ENCODE peak calls at places on chromosomes 12 and 14, in four cellular contexts. H is K562, J is GM12878, R is HepG2. E is an unnamed sample.

GRCh38 chr12:5088586-5089264 is 45.0 kb downstream of the KCNA5 start:
- DNase-seq in J (no peak), R (no peak), H (no peak), E (no peak)

GRCh38 chr12:31887109-31887811 is 72.0 kb upstream of the RESF1 start:
- DNase-seq in R (no peak), J (no peak), H (no peak), E (no peak)

GRCh38 chr14:34997762-34998161 is 15.0 kb downstream of the SRP54 start:
- DNase-seq in H (no peak), R (no peak), J (no peak), E (no peak)

GRCh38 chr12:85374981-85375380 is 95.0 kb downstream of the ALX1 start:
- DNase-seq in J (no peak), H (no peak), R (no peak), E (no peak)

GRCh38 chr12:116282371-116283286 is 5.1 kb upstream of the MED13L start:
- DNase-seq in H (peak; percentile 24), J (no peak), R (no peak), E (no peak)

GRCh38 chr14:101948666-101949205 is 15.6 kb upstream of the DYNC1H1 start:
- DNase-seq in J (no peak), R (no peak), H (no peak), E (no peak)

GRCh38 chr12:117060236-117060926 is 38.8 kb downstream of the TESC start:
- DNase-seq in J (no peak), H (peak; percentile 44), R (no peak), E (no peak)

GRCh38 chr12:1041478-1041877 is 50.5 kb downstream of the ERC1 start:
- DNase-seq in H (no peak), R (no peak), J (no peak), E (no peak)

GRCh38 chr12:53383258-53383657 is 3.3 kb downstream of the SP1 start:
- DNase-seq in R (no peak), J (no peak), H (no peak), E (no peak)

DNA sequence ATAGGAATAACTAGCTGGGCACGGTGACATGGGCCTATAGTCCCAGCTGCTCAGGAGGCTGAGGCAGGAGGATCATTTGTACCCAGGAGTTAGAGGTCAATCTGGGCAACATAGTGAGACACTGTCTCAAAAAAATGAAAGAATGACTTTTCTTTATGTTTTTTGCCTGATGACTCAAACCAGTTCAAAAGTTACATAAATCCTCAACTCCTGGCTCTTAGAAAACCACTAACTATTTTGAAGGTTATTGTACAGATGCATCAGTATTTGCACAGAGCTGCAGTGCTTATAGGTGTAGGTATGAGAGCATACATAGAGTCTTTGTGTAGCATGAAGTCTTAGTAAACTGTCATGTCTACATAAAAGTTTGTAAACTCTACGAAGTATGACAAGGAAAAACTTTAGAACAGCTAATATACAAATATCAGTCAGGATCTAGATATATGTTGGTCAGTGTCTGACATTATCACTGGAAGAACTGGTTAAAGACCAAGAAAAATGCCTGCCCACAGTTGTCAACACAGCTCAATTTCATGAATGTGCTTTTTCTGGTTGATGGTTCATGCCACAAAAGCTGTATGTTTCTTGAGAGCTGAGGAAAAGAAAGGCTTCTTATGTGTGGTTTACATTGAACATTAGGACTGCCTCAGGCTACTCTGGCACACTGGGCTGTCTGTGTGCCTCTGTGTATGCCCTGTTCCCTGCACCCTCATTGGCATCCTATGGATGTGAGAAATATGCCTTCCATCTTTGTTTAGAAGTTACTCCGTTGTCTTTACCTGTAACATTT is 219.0 kb upstream of the RGS6 start:
- DNase-seq in R (no peak), H (no peak), J (no peak), E (no peak)
- TF ChIP-seq FOXM1 in R (no peak), H (no peak), J (no peak), E (no peak)

GRCh38 chr12:14839262-14839661 is 4.1 kb downstream of the ART4 start:
- DNase-seq in R (no peak), J (no peak), H (no peak), E (no peak)

GRCh38 chr12:14841761-14842160 is 1.6 kb downstream of the ART4 start:
- DNase-seq in R (peak; percentile 85), H (no peak), J (no peak), E (no peak)

GRCh38 chr12:14842315-14842714 is 1.0 kb downstream of the ART4 start:
- DNase-seq in R (peak; percentile 36), H (no peak), J (no peak), E (no peak)

GRCh38 chr12:14843425-14843887 is at the start of gene ART4:
- DNase-seq in H (peak; percentile 15), R (peak; percentile 71), J (no peak), E (no peak)

DNA sequence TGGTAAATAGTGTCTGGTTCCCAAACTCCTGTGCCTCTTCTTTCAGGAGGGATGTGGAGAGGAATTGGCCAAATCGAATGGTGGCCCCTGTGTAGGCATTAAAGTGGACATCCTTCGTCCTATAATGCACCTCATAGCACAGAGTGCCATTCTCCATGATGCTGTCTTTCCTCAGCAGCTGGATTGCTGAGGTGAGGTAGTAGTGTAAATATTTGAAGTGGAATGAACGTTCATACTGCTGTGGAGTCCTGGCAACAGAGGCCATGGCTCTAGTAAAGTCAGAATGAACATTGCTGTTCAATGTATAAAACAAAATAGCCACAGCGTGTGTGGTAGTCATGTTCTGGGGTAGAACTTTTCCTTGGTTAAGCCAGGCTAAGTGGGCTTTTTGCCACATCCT is 2.7 kb downstream of the ART4 start:
- DNase-seq in J (no peak), R (peak; percentile 58), H (no peak), E (no peak)
- TF ChIP-seq TARDBP in J (no peak), R (no peak), H (no peak), E (no peak)

DNA sequence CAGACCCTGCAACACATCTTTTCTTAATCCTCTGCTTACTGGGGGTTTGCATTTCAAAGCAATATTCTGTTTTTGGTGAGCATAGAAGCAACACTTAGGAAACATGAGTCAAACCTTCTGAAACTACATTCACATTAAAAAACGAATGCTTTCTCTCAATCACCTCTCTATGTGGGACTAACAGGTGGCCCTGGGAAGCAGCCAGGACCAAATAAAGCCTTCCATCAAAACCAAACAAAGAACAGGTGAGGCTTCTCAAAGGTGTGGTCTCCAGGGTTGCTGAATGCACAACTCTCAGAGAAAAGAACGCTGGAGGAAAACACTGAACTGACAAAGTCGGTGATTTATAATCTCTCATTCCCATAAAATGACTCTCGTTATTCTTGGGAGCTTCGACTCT is 262.2 kb upstream of the TMPO start:
- DNase-seq in J (no peak), R (no peak), H (no peak), E (no peak)
- TF ChIP-seq SP1 in J (no peak), R (no peak), H (no peak), E (no peak)

GRCh38 chr14:50598765-50599164 is 38.8 kb downstream of the ATL1 start:
- DNase-seq in J (no peak), R (no peak), H (no peak), E (no peak)

GRCh38 chr14:50600849-50601248 is 40.9 kb downstream of the ATL1 start:
- DNase-seq in R (peak; percentile 11), H (no peak), J (no peak), E (no peak)

GRCh38 chr14:50602035-50602434 is 42.1 kb downstream of the ATL1 start:
- DNase-seq in R (no peak), H (no peak), J (no peak), E (no peak)

GRCh38 chr14:50601405-50601804 is 41.5 kb downstream of the ATL1 start:
- DNase-seq in J (no peak), H (no peak), R (no peak), E (no peak)

DNA sequence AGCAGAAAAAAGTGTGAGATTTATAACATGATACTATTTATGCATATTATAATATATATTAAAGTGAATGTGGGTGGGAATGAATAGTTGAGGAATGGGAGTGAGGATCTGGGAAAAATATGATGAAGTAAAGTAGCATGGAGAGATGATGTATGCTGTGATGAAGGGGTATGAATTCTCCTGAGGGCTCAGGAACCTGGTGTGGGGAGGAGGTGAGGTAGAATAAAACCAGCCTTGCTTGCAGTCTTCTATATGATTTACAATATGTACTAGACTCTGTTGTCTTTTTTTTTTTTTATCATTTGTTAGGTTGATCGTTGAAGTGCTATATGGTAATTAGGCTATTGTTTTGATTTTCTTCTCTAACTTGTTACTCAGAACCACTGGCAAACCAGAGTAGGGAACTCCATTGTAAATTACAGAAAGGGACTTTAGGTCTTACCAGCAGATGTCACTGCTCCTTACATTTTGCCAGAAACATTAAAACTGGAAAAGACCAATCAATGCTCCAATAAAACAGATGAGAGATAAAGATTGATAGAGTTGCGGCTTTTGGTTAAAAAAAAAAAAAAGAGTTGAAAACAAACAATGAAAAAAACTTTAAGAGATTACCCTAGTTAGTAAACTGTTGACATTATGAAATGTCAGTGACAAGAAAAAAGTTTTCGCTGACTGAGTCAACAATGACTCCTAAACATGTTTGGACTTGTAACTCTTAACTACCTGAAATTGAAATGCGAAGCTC is 39.9 kb downstream of the ATL1 start:
- DNase-seq in H (no peak), R (peak; percentile 36), J (no peak), E (peak; percentile 32)
- TF ChIP-seq FOXM1 in H (no peak), R (no peak), J (no peak), E (no peak)